ENCODE peak calls at places on chromosomes 6 and 20, in five cellular contexts. T is left lung, P is upper lobe of right lung, F is psoas muscle, A is body of pancreas. O is an unnamed sample.

GRCh38 chr6:79993911-79994309 is 10.5 kb upstream of the TTK start:
- DNase-seq in T (no peak), P (no peak), F (no peak), A (no peak), O (no peak)

GRCh38 chr6:51273228-51273961 is 454.7 kb downstream of the TFAP2B start:
- DNase-seq in T (no peak), P (no peak), F (no peak), A (peak; percentile 31), O (no peak)

GRCh38 chr20:3262566-3262965 is 23.6 kb upstream of the SLC4A11 start:
- DNase-seq in T (no peak), P (no peak), F (no peak), A (no peak), O (no peak)

GRCh38 chr6:14211596-14211961 is 94.0 kb downstream of the CD83 start:
- DNase-seq in T (peak; percentile 83), P (peak; percentile 75), F (peak; percentile 36), A (peak; percentile 43), O (peak; percentile 72)

GRCh38 chr6:149181304-149181703 is 136.2 kb upstream of the TAB2 start:
- DNase-seq in T (no peak), P (no peak), F (no peak), A (no peak), O (no peak)

GRCh38 chr6:62775427-62776022 is 435.7 kb upstream of the FKBP1C start:
- DNase-seq in T (no peak), P (no peak), F (no peak), A (peak; percentile 2), O (no peak)

GRCh38 chr6:28695671-28696537 is 170.2 kb downstream of the GPX5 start:
- DNase-seq in T (no peak), P (no peak), F (no peak), A (no peak), O (no peak)

GRCh38 chr20:51587145-51587544 is 44.6 kb upstream of the NFATC2 start:
- DNase-seq in T (no peak), P (no peak), F (no peak), A (no peak), O (no peak)

GRCh38 chr6:141033101-141033500 is 1099.6 kb upstream of the GJE1 start:
- DNase-seq in T (no peak), P (no peak), F (no peak), A (no peak), O (no peak)

GRCh38 chr6:11615214-11615602 is 77.7 kb downstream of the TMEM170B start:
- DNase-seq in T (no peak), P (no peak), F (no peak), A (no peak), O (no peak)

GRCh38 chr6:157912326-157912725 is 69.3 kb upstream of the SYNJ2 start:
- DNase-seq in T (no peak), P (no peak), F (no peak), A (no peak), O (no peak)

GRCh38 chr6:144334150-144334708 is 49.1 kb downstream of the UTRN start:
- DNase-seq in T (no peak), P (peak; percentile 69), F (peak; percentile 52), A (peak; percentile 49), O (peak; percentile 50)

GRCh38 chr6:113450061-113450465 is 407.1 kb upstream of the MARCKS start:
- DNase-seq in T (no peak), P (no peak), F (no peak), A (no peak), O (no peak)

GRCh38 chr20:62979876-62980373 is 26.8 kb downstream of the BHLHE23 start:
- DNase-seq in T (no peak), P (no peak), F (no peak), A (no peak), O (no peak)

GRCh38 chr20:62978559-62978938 is 26.0 kb downstream of the SLC17A9 start:
- DNase-seq in T (no peak), P (no peak), F (no peak), A (no peak), O (no peak)

GRCh38 chr20:62979310-62979709 is 26.8 kb downstream of the SLC17A9 start:
- DNase-seq in T (no peak), P (no peak), F (no peak), A (no peak), O (no peak)

GRCh38 chr20:62975812-62976413 is 23.4 kb downstream of the SLC17A9 start:
- DNase-seq in T (no peak), P (no peak), F (no peak), A (no peak), O (no peak)

GRCh38 chr20:62977613-62978558 is 25.4 kb downstream of the SLC17A9 start:
- DNase-seq in T (no peak), P (no peak), F (no peak), A (no peak), O (no peak)
- H3K4me1 ChIP-seq in T (peaks cover 4% of the 10 kb centered on the region), P (peaks cover 7% of the 10 kb centered on the region), F (no peaks in the 10 kb centered on the region), A (peaks cover 1% of the 10 kb centered on the region), O (peaks cover under 1% of the 10 kb centered on the region)

GRCh38 chr6:60670036-60670435 is 1616.0 kb downstream of the KHDRBS2 start:
- DNase-seq in T (no peak), P (no peak), F (no peak), A (no peak), O (no peak)

GRCh38 chr6:60671369-60671768 is 1614.7 kb downstream of the KHDRBS2 start:
- DNase-seq in T (no peak), P (no peak), F (no peak), A (no peak), O (no peak)

DNA sequence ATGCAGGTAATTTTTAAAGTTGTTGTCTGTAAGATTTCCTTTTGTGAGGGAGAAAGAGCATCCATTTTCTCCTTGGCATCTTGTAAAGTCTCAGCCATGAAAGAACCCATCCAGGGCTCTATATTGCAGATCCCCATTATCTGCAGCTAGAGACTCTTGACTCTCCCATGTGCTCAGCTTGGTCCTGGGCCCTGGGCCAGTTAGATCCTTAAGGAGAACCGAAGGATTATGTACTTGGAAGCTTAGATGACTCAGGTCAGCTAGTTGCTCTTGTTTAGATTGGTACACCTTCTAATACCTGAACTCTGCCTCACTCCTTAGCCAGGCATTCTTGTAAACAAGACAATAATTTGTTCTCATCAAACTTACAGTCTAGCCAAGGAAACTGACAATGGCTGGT is 1617.6 kb downstream of the KHDRBS2 start:
- DNase-seq in T (no peak), P (no peak), F (no peak), A (no peak), O (no peak)
- H3K9me3 ChIP-seq in T (peaks cover 39% of the 10 kb centered on the region), P (peaks cover 5% of the 10 kb centered on the region), F (no peaks in the 10 kb centered on the region), A (no peaks in the 10 kb centered on the region), O (no peaks in the 10 kb centered on the region)

GRCh38 chr20:36466089-36466488 is 75.2 kb upstream of the MYL9 start:
- DNase-seq in T (no peak), P (no peak), F (no peak), A (no peak), O (no peak)
- H3K4me1 ChIP-seq in T (peaks cover 89% of the 10 kb centered on the region), P (peaks cover 71% of the 10 kb centered on the region), F (peaks cover 81% of the 10 kb centered on the region), A (peaks cover 88% of the 10 kb centered on the region), O (peaks cover 16% of the 10 kb centered on the region)

GRCh38 chr6:170210026-170210390 is 80.9 kb downstream of the DLL1 start:
- DNase-seq in T (no peak), P (peak; percentile 41), F (no peak), A (peak; percentile 1), O (peak; percentile 36)
- H3K9me3 ChIP-seq in T (no peaks in the 10 kb centered on the region), P (no peaks in the 10 kb centered on the region), F (no peaks in the 10 kb centered on the region), A (no peaks in the 10 kb centered on the region), O (no peaks in the 10 kb centered on the region)

GRCh38 chr20:32478576-32478975 is 106.6 kb downstream of the NOL4L start:
- DNase-seq in T (peak; percentile 34), P (no peak), F (no peak), A (no peak), O (peak; percentile 18)
- H3K4me1 ChIP-seq in T (peaks cover 84% of the 10 kb centered on the region), P (peaks cover 58% of the 10 kb centered on the region), F (peaks cover 17% of the 10 kb centered on the region), A (peaks cover 89% of the 10 kb centered on the region), O (no peaks in the 10 kb centered on the region)

DNA sequence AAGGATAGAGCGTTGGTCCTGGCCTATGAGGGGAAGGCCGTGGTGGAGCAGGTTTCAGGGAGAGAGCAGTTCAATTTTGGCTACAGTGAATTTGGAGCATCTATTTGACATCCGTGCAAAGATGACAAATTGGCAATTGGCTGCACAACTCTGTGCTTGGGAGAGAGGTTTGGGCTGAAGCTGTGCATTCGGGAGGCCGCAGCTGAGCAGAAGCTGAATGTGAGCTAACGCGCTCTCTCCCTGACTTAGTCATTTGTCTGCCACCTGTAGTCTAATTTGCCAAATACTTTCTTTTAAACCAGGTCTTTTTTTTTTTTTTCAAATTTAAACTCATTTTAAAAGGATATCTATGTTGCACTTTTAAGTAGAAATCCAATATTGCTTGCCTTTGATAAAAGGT is 78.8 kb downstream of the PHACTR3 start:
- DNase-seq in T (no peak), P (no peak), F (no peak), A (no peak), O (no peak)
- H3K9me3 ChIP-seq in T (no peaks in the 10 kb centered on the region), P (no peaks in the 10 kb centered on the region), F (no peaks in the 10 kb centered on the region), A (no peaks in the 10 kb centered on the region), O (no peaks in the 10 kb centered on the region)

GRCh38 chr6:108650781-108651180 is 90.1 kb downstream of the FOXO3 start:
- DNase-seq in T (no peak), P (no peak), F (no peak), A (no peak), O (no peak)

GRCh38 chr6:108651781-108652227 is 91.1 kb downstream of the FOXO3 start:
- DNase-seq in T (no peak), P (no peak), F (peak; percentile 51), A (peak; percentile 58), O (no peak)

GRCh38 chr6:108651287-108651686 is 90.6 kb downstream of the FOXO3 start:
- DNase-seq in T (no peak), P (no peak), F (no peak), A (no peak), O (no peak)

GRCh38 chr6:108653864-108654402 is 93.2 kb downstream of the FOXO3 start:
- DNase-seq in T (no peak), P (no peak), F (peak; percentile 71), A (peak; percentile 47), O (peak; percentile 69)

GRCh38 chr6:108652375-108652774 is 91.7 kb downstream of the FOXO3 start:
- DNase-seq in T (no peak), P (no peak), F (no peak), A (no peak), O (no peak)
- H3K4me1 ChIP-seq in T (peaks cover 96% of the 10 kb centered on the region), P (peaks cover 79% of the 10 kb centered on the region), F (peaks cover 95% of the 10 kb centered on the region), A (peaks cover 86% of the 10 kb centered on the region), O (peaks cover 59% of the 10 kb centered on the region)

GRCh38 chr6:169986848-169987498 is 235.6 kb downstream of the ERMARD start:
- DNase-seq in T (no peak), P (peak; percentile 57), F (no peak), A (no peak), O (no peak)
- H3K9me3 ChIP-seq in T (no peaks in the 10 kb centered on the region), P (no peaks in the 10 kb centered on the region), F (no peaks in the 10 kb centered on the region), A (no peaks in the 10 kb centered on the region), O (no peaks in the 10 kb centered on the region)

GRCh38 chr6:26202201-26202611 is 115.0 kb downstream of the HFE start:
- DNase-seq in T (no peak), P (no peak), F (no peak), A (no peak), O (no peak)
- H3K4me1 ChIP-seq in T (peaks cover 45% of the 10 kb centered on the region), P (peaks cover 6% of the 10 kb centered on the region), F (no peaks in the 10 kb centered on the region), A (no peaks in the 10 kb centered on the region), O (peaks cover 18% of the 10 kb centered on the region)

O was measured in right lobe of liver.